ENCODE peak calls at places on chromosomes 1 and 21, in six cellular contexts. One of them, this sample, is unnamed.

GRCh38 chr1:243312962-243313634 is 57.3 kb downstream of the SDCCAG8 start:
- DNase-seq in cardiac fibroblast: no peak
- DNase-seq in transverse colon: no peak
- DNase-seq in progenitor cell of endocrine pancreas: no peak
- DNase-seq in AG09309: no peak
- DNase-seq in lower lobe of right lung: no peak
- DNase-seq in this sample: no peak

GRCh38 chr1:20279507-20279906 is 11.2 kb upstream of the VWA5B1 start:
- DNase-seq in cardiac fibroblast: no peak
- DNase-seq in transverse colon: peak; percentile 43
- DNase-seq in progenitor cell of endocrine pancreas: no peak
- DNase-seq in AG09309: peak; percentile 16
- DNase-seq in lower lobe of right lung: no peak
- DNase-seq in this sample: no peak

GRCh38 chr1:175129182-175129581 is 61.5 kb downstream of the TNN start:
- DNase-seq in cardiac fibroblast: peak; percentile 69
- DNase-seq in transverse colon: no peak
- DNase-seq in progenitor cell of endocrine pancreas: no peak
- DNase-seq in AG09309: peak; percentile 53
- DNase-seq in lower lobe of right lung: no peak
- DNase-seq in this sample: no peak

GRCh38 chr21:36591326-36591970 is 107.5 kb upstream of the SIM2 start:
- DNase-seq in cardiac fibroblast: no peak
- DNase-seq in transverse colon: no peak
- DNase-seq in progenitor cell of endocrine pancreas: no peak
- DNase-seq in AG09309: no peak
- DNase-seq in lower lobe of right lung: no peak
- DNase-seq in this sample: no peak

GRCh38 chr21:45818904-45819285 is 162.7 kb upstream of the COL6A1 start:
- DNase-seq in cardiac fibroblast: peak; percentile 65
- DNase-seq in transverse colon: no peak
- DNase-seq in progenitor cell of endocrine pancreas: no peak
- DNase-seq in AG09309: peak; percentile 68
- DNase-seq in lower lobe of right lung: no peak
- DNase-seq in this sample: no peak

GRCh38 chr1:119275145-119275929 is 93.2 kb upstream of the HAO2 start:
- DNase-seq in cardiac fibroblast: peak; percentile 80
- DNase-seq in transverse colon: peak; percentile 35
- DNase-seq in progenitor cell of endocrine pancreas: peak; percentile 19
- DNase-seq in AG09309: peak; percentile 41
- DNase-seq in lower lobe of right lung: no peak
- DNase-seq in this sample: no peak

GRCh38 chr1:76723949-76724348 is 143.3 kb upstream of the ST6GALNAC5 start:
- DNase-seq in cardiac fibroblast: no peak
- DNase-seq in transverse colon: no peak
- DNase-seq in progenitor cell of endocrine pancreas: no peak
- DNase-seq in AG09309: no peak
- DNase-seq in lower lobe of right lung: no peak
- DNase-seq in this sample: no peak

GRCh38 chr1:192053661-192054060 is 104.6 kb upstream of the RGS18 start:
- DNase-seq in cardiac fibroblast: peak; percentile 8
- DNase-seq in transverse colon: no peak
- DNase-seq in progenitor cell of endocrine pancreas: no peak
- DNase-seq in AG09309: no peak
- DNase-seq in lower lobe of right lung: no peak
- DNase-seq in this sample: no peak

GRCh38 chr1:223748405-223748772 is 36.0 kb downstream of the CAPN2 start:
- DNase-seq in cardiac fibroblast: peak; percentile 73
- DNase-seq in transverse colon: peak; percentile 28
- DNase-seq in progenitor cell of endocrine pancreas: no peak
- DNase-seq in AG09309: no peak
- DNase-seq in lower lobe of right lung: no peak
- DNase-seq in this sample: no peak

GRCh38 chr21:26637346-26637745 is 64.3 kb upstream of the CYYR1 start:
- DNase-seq in cardiac fibroblast: no peak
- DNase-seq in transverse colon: no peak
- DNase-seq in progenitor cell of endocrine pancreas: no peak
- DNase-seq in AG09309: no peak
- DNase-seq in lower lobe of right lung: no peak
- DNase-seq in this sample: no peak

GRCh38 chr1:233261206-233261605 is 34.3 kb downstream of the PCNX2 start:
- DNase-seq in cardiac fibroblast: no peak
- DNase-seq in transverse colon: no peak
- DNase-seq in progenitor cell of endocrine pancreas: no peak
- DNase-seq in AG09309: no peak
- DNase-seq in lower lobe of right lung: no peak
- DNase-seq in this sample: no peak

GRCh38 chr1:59601811-59602210 is 212.9 kb upstream of the HOOK1 start:
- DNase-seq in cardiac fibroblast: no peak
- DNase-seq in transverse colon: no peak
- DNase-seq in progenitor cell of endocrine pancreas: no peak
- DNase-seq in AG09309: no peak
- DNase-seq in lower lobe of right lung: no peak
- DNase-seq in this sample: no peak

GRCh38 chr1:1599030-1599916 is 662 bp downstream of the FNDC10 start:
- DNase-seq in cardiac fibroblast: peak; percentile 40
- DNase-seq in transverse colon: no peak
- DNase-seq in progenitor cell of endocrine pancreas: no peak
- DNase-seq in AG09309: no peak
- DNase-seq in lower lobe of right lung: peak; percentile 66
- DNase-seq in this sample: no peak

GRCh38 chr1:204591473-204592090 is 75.4 kb downstream of the MDM4 start:
- DNase-seq in cardiac fibroblast: peak; percentile 17
- DNase-seq in transverse colon: no peak
- DNase-seq in progenitor cell of endocrine pancreas: no peak
- DNase-seq in AG09309: peak; percentile 16
- DNase-seq in lower lobe of right lung: no peak
- DNase-seq in this sample: no peak

GRCh38 chr1:94727846-94728715 is 92.1 kb upstream of the SLC44A3 start:
- DNase-seq in cardiac fibroblast: peak; percentile 75
- DNase-seq in transverse colon: no peak
- DNase-seq in progenitor cell of endocrine pancreas: no peak
- DNase-seq in AG09309: peak; percentile 74
- DNase-seq in lower lobe of right lung: no peak
- DNase-seq in this sample: no peak

GRCh38 chr1:84598418-84598817 is 24.2 kb upstream of the CTBS start:
- DNase-seq in cardiac fibroblast: peak; percentile 36
- DNase-seq in transverse colon: no peak
- DNase-seq in progenitor cell of endocrine pancreas: no peak
- DNase-seq in AG09309: no peak
- DNase-seq in lower lobe of right lung: no peak
- DNase-seq in this sample: no peak

GRCh38 chr1:151060241-151061011 is at the start of gene MLLT11:
- DNase-seq in cardiac fibroblast: peak; percentile 63
- DNase-seq in transverse colon: peak; percentile 35
- DNase-seq in progenitor cell of endocrine pancreas: no peak
- DNase-seq in AG09309: no peak
- DNase-seq in lower lobe of right lung: no peak
- DNase-seq in this sample: no peak

GRCh38 chr1:200916152-200916551 is 21.5 kb downstream of the INAVA start:
- DNase-seq in cardiac fibroblast: no peak
- DNase-seq in transverse colon: no peak
- DNase-seq in progenitor cell of endocrine pancreas: no peak
- DNase-seq in AG09309: no peak
- DNase-seq in lower lobe of right lung: no peak
- DNase-seq in this sample: no peak

GRCh38 chr1:36824390-36824861 is 209.9 kb downstream of the GRIK3 start:
- DNase-seq in cardiac fibroblast: peak; percentile 2
- DNase-seq in transverse colon: no peak
- DNase-seq in progenitor cell of endocrine pancreas: no peak
- DNase-seq in AG09309: no peak
- DNase-seq in lower lobe of right lung: no peak
- DNase-seq in this sample: no peak

GRCh38 chr1:185337221-185337620 is 20.2 kb upstream of the IVNS1ABP start:
- DNase-seq in cardiac fibroblast: peak; percentile 22
- DNase-seq in transverse colon: no peak
- DNase-seq in progenitor cell of endocrine pancreas: no peak
- DNase-seq in AG09309: peak; percentile 60
- DNase-seq in lower lobe of right lung: no peak
- DNase-seq in this sample: no peak

GRCh38 chr1:236536540-236536939 is 12.8 kb downstream of the LGALS8 start:
- DNase-seq in cardiac fibroblast: no peak
- DNase-seq in transverse colon: no peak
- DNase-seq in progenitor cell of endocrine pancreas: no peak
- DNase-seq in AG09309: no peak
- DNase-seq in lower lobe of right lung: no peak
- DNase-seq in this sample: no peak

GRCh38 chr1:109667452-109668122 is at the start of gene GSTM2:
- DNase-seq in cardiac fibroblast: peak; percentile 92
- DNase-seq in transverse colon: peak; percentile 93
- DNase-seq in progenitor cell of endocrine pancreas: peak; percentile 80
- DNase-seq in AG09309: no peak
- DNase-seq in lower lobe of right lung: peak; percentile 94
- DNase-seq in this sample: peak; percentile 63

GRCh38 chr1:151968058-151968457 is 25.6 kb downstream of the S100A10 start:
- DNase-seq in cardiac fibroblast: peak; percentile 70
- DNase-seq in transverse colon: peak; percentile 55
- DNase-seq in progenitor cell of endocrine pancreas: no peak
- DNase-seq in AG09309: no peak
- DNase-seq in lower lobe of right lung: no peak
- DNase-seq in this sample: no peak

GRCh38 chr1:38990401-38990745 is 703 bp upstream of the AKIRIN1 start:
- DNase-seq in cardiac fibroblast: peak; percentile 32
- DNase-seq in transverse colon: no peak
- DNase-seq in progenitor cell of endocrine pancreas: no peak
- DNase-seq in AG09309: no peak
- DNase-seq in lower lobe of right lung: no peak
- DNase-seq in this sample: no peak

GRCh38 chr1:84089470-84090261 is 54.4 kb upstream of the PRKACB start:
- DNase-seq in cardiac fibroblast: peak; percentile 43
- DNase-seq in transverse colon: no peak
- DNase-seq in progenitor cell of endocrine pancreas: no peak
- DNase-seq in AG09309: no peak
- DNase-seq in lower lobe of right lung: no peak
- DNase-seq in this sample: no peak

DNA sequence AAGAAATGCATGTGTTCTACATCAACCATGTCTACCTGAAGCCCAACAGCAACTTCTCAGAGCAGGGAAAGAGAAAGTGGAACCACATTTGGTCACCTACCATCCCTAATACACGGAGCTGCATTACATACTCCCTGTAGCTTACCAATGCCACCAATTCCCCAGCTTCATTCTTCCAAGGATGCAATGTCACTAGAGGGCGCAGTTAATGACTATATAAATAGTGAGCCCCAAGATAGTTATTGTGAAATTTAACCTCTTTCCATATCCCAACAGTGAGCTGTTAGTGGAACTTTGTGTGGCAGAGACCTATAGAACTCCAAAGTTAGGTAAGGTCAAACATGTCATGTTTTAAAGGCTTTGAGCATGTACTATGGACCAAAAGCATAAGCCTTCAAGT is 618.3 kb downstream of the SMYD3 start:
- DNase-seq in cardiac fibroblast: peak; percentile 64
- DNase-seq in transverse colon: no peak
- DNase-seq in progenitor cell of endocrine pancreas: no peak
- DNase-seq in AG09309: no peak
- DNase-seq in lower lobe of right lung: no peak
- DNase-seq in this sample: no peak
- TF ChIP-seq CTCF in cardiac fibroblast: peak; percentile 33
- TF ChIP-seq CTCF in transverse colon: peak; percentile 15
- TF ChIP-seq CTCF in progenitor cell of endocrine pancreas: peak; percentile 40
- TF ChIP-seq CTCF in AG09309: peak; percentile 46
- TF ChIP-seq CTCF in lower lobe of right lung: peak; percentile 22
- TF ChIP-seq CTCF in this sample: no peak

GRCh38 chr1:10101929-10102328 is 69.2 kb downstream of the UBE4B start:
- DNase-seq in cardiac fibroblast: no peak
- DNase-seq in transverse colon: no peak
- DNase-seq in progenitor cell of endocrine pancreas: no peak
- DNase-seq in AG09309: no peak
- DNase-seq in lower lobe of right lung: no peak
- DNase-seq in this sample: no peak
- TF ChIP-seq CTCF in cardiac fibroblast: no peak
- TF ChIP-seq CTCF in transverse colon: no peak
- TF ChIP-seq CTCF in progenitor cell of endocrine pancreas: peak; percentile 8
- TF ChIP-seq CTCF in AG09309: peak; percentile 6
- TF ChIP-seq CTCF in lower lobe of right lung: no peak
- TF ChIP-seq CTCF in this sample: no peak

GRCh38 chr1:30723296-30723897 is at the start of gene MATN1:
- DNase-seq in cardiac fibroblast: no peak
- DNase-seq in transverse colon: no peak
- DNase-seq in progenitor cell of endocrine pancreas: no peak
- DNase-seq in AG09309: no peak
- DNase-seq in lower lobe of right lung: no peak
- DNase-seq in this sample: no peak

GRCh38 chr1:30719406-30720270 is 3.7 kb downstream of the MATN1 start:
- DNase-seq in cardiac fibroblast: peak; percentile 73
- DNase-seq in transverse colon: no peak
- DNase-seq in progenitor cell of endocrine pancreas: no peak
- DNase-seq in AG09309: no peak
- DNase-seq in lower lobe of right lung: no peak
- DNase-seq in this sample: no peak

GRCh38 chr1:30722175-30722537 is 1.2 kb downstream of the MATN1 start:
- DNase-seq in cardiac fibroblast: no peak
- DNase-seq in transverse colon: no peak
- DNase-seq in progenitor cell of endocrine pancreas: no peak
- DNase-seq in AG09309: no peak
- DNase-seq in lower lobe of right lung: no peak
- DNase-seq in this sample: no peak

GRCh38 chr1:30720271-30721223 is 2.8 kb downstream of the MATN1 start:
- DNase-seq in cardiac fibroblast: no peak
- DNase-seq in transverse colon: no peak
- DNase-seq in progenitor cell of endocrine pancreas: no peak
- DNase-seq in AG09309: no peak
- DNase-seq in lower lobe of right lung: no peak
- DNase-seq in this sample: no peak

DNA sequence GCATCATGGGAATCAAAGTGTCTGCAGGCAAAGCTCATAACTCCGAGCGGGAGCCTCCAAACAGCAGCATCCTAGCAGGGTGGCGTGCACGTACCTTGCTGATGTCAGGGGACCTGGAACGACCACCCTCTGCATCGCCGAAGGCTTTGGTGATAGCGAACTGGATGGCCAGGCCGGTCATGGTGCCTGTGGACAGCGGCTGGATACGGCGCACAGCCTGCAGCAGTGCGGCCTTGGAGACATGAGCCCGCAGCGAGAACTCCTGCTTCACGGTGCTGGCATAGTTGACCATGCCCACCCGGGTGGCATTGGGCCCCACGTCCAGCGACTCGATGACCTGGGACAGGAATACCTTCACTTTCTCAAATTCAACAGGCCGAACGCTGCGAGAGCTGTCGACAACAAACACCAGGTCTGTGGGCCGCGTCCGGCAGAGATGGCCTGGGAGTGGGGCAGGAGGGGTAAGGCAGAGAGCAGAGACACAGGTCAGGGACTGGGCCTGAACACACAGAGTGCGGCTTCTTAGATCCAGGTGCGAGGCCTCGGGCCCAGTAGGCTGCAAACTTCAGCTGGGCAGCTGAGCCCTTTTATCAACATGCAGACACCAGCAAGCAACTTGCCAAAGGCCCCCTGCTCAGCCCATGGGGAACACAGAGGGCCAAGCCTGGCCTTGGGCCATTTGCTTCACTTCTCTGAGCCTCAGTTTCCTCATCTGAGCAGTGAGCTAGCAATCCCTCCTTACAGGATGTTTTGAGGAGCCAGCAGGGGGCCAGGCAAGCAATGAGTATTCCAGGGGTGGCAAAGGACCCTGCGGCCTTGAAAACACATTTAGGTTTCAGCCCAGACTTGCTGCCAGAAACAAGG is 1.8 kb downstream of the MATN1 start:
- DNase-seq in cardiac fibroblast: no peak
- DNase-seq in transverse colon: no peak
- DNase-seq in progenitor cell of endocrine pancreas: no peak
- DNase-seq in AG09309: no peak
- DNase-seq in lower lobe of right lung: no peak
- DNase-seq in this sample: no peak
- TF ChIP-seq CTCF in cardiac fibroblast: no peak
- TF ChIP-seq CTCF in transverse colon: no peak
- TF ChIP-seq CTCF in progenitor cell of endocrine pancreas: no peak
- TF ChIP-seq CTCF in AG09309: no peak
- TF ChIP-seq CTCF in lower lobe of right lung: no peak
- TF ChIP-seq CTCF in this sample: no peak

GRCh38 chr1:22709227-22709626 is 1.4 kb upstream of the EPHB2 start:
- DNase-seq in cardiac fibroblast: no peak
- DNase-seq in transverse colon: no peak
- DNase-seq in progenitor cell of endocrine pancreas: no peak
- DNase-seq in AG09309: no peak
- DNase-seq in lower lobe of right lung: no peak
- DNase-seq in this sample: no peak
- TF ChIP-seq CTCF in cardiac fibroblast: peak; percentile 21
- TF ChIP-seq CTCF in transverse colon: no peak
- TF ChIP-seq CTCF in progenitor cell of endocrine pancreas: peak; percentile 43
- TF ChIP-seq CTCF in AG09309: peak; percentile 23
- TF ChIP-seq CTCF in lower lobe of right lung: no peak
- TF ChIP-seq CTCF in this sample: no peak